ENCODE peak calls at places on chromosomes 11 and 22, in nine cellular contexts. D, X, E, I, Y, P, A, Q and N are unnamed samples.
A peak's percentile ranks its signal among the peaks of the same experiment; 100 is the strongest.

GRCh38 chr11:110971110-110971509 is 258.9 kb upstream of the ARHGAP20 start:
- DNase-seq in D (no peak), X (peak; percentile 90), E (no peak), I (no peak), Y (no peak), P (no peak), A (peak; percentile 96), Q (no peak), N (no peak)

GRCh38 chr11:5581014-5581413 is 337 bp downstream of the OR52B6 start:
- DNase-seq in D (no peak), X (no peak), E (no peak), I (no peak), Y (no peak), P (no peak), A (no peak), Q (no peak), N (no peak)

GRCh38 chr11:109986488-109986887 is 106.7 kb upstream of the ZC3H12C start:
- DNase-seq in D (no peak), X (no peak), E (no peak), I (no peak), Y (no peak), P (no peak), A (no peak), Q (no peak), N (no peak)

GRCh38 chr22:16819249-16819648 is 6.0 kb downstream of the XKR3 start:
- DNase-seq in D (no peak), X (no peak), E (no peak), I (no peak), Y (no peak), P (no peak), A (no peak), Q (no peak), N (no peak)

GRCh38 chr11:91742155-91742554 is 482.5 kb upstream of the FAT3 start:
- DNase-seq in D (no peak), X (no peak), E (no peak), I (no peak), Y (no peak), P (no peak), A (no peak), Q (no peak), N (no peak)

GRCh38 chr11:33438311-33438710 is 181.1 kb downstream of the HIPK3 start:
- DNase-seq in D (no peak), X (no peak), E (no peak), I (no peak), Y (peak; percentile 11), P (no peak), A (no peak), Q (no peak), N (no peak)

GRCh38 chr22:50016308-50016987 is 3.9 kb upstream of the IL17REL start:
- DNase-seq in D (no peak), X (no peak), E (no peak), I (no peak), Y (no peak), P (no peak), A (no peak), Q (no peak), N (no peak)

GRCh38 chr11:125404811-125405481 is 91.1 kb downstream of the FEZ1 start:
- DNase-seq in D (no peak), X (peak; percentile 82), E (peak; percentile 51), I (peak; percentile 69), Y (peak; percentile 34), P (peak; percentile 39), A (peak; percentile 30), Q (peak; percentile 90), N (peak; percentile 28)

GRCh38 chr11:2775083-2775625 is 75.4 kb upstream of the KCNQ1OT1 start:
- DNase-seq in D (no peak), X (no peak), E (peak; percentile 10), I (no peak), Y (no peak), P (no peak), A (no peak), Q (no peak), N (no peak)

GRCh38 chr11:8698379-8698851 is 15.8 kb downstream of the RPL27A start:
- DNase-seq in D (no peak), X (no peak), E (no peak), I (no peak), Y (no peak), P (no peak), A (no peak), Q (no peak), N (no peak)

GRCh38 chr11:60127311-60127811 is 38.9 kb downstream of the MS4A2 start:
- DNase-seq in D (no peak), X (no peak), E (no peak), I (no peak), Y (no peak), P (no peak), A (no peak), Q (no peak), N (no peak)

GRCh38 chr11:128532016-128532570 is 55.3 kb downstream of the ETS1 start:
- DNase-seq in D (no peak), X (peak; percentile 58), E (no peak), I (no peak), Y (peak; percentile 90), P (no peak), A (no peak), Q (peak; percentile 54), N (no peak)

GRCh38 chr11:6681505-6681904 is 1.6 kb downstream of the MRPL17 start:
- DNase-seq in D (no peak), X (no peak), E (no peak), I (no peak), Y (no peak), P (no peak), A (no peak), Q (no peak), N (no peak)

GRCh38 chr22:27905638-27906037 is 13.4 kb downstream of the PITPNB start:
- DNase-seq in D (no peak), X (no peak), E (no peak), I (no peak), Y (no peak), P (no peak), A (no peak), Q (no peak), N (no peak)

GRCh38 chr11:92332986-92333385 is 108.4 kb downstream of the FAT3 start:
- DNase-seq in D (no peak), X (no peak), E (no peak), I (no peak), Y (no peak), P (no peak), A (peak; percentile 1), Q (no peak), N (no peak)

GRCh38 chr22:37112084-37112728 is 2.7 kb upstream of the TMPRSS6 start:
- DNase-seq in D (no peak), X (no peak), E (no peak), I (no peak), Y (no peak), P (no peak), A (no peak), Q (no peak), N (no peak)

GRCh38 chr11:14179126-14179820 is 179.7 kb downstream of the RRAS2 start:
- DNase-seq in D (no peak), X (peak; percentile 28), E (no peak), I (no peak), Y (no peak), P (no peak), A (peak; percentile 32), Q (no peak), N (no peak)

GRCh38 chr11:17595526-17596309 is 48.7 kb downstream of the OTOG start:
- DNase-seq in D (no peak), X (no peak), E (no peak), I (no peak), Y (no peak), P (no peak), A (no peak), Q (no peak), N (no peak)

GRCh38 chr11:57297221-57297620 is 27.5 kb downstream of the TNKS1BP1 start:
- DNase-seq in D (no peak), X (no peak), E (no peak), I (no peak), Y (no peak), P (no peak), A (no peak), Q (peak; percentile 9), N (no peak)

GRCh38 chr11:69592986-69593385 is 48.0 kb upstream of the CCND1 start:
- DNase-seq in D (no peak), X (no peak), E (no peak), I (no peak), Y (no peak), P (no peak), A (no peak), Q (no peak), N (no peak)